ENCODE peak calls at places on chromosomes 13 and 19, in nine cellular contexts. K is aorta, L is mesendoderm, J is tibial nerve, Z is AG04450, U is thoracic aorta, G is fibroblast of lung, M is lower lobe of right lung, Y is cardiac muscle cell. R is an unnamed sample. For H3K27me3, the result is how much of the 10 kb centered on the place peaks cover.

GRCh38 chr13:44429311-44429710 is 55.7 kb downstream of the SERP2 start:
- DNase-seq in J (no peak), M (no peak), K (no peak), G (no peak), Z (no peak), U (no peak), Y (no peak), L (no peak), R (no peak)

GRCh38 chr13:29954082-29955043 is 103.9 kb upstream of the UBL3 start:
- DNase-seq in J (no peak), K (no peak), G (no peak), U (no peak), M (peak), Z (no peak), Y (no peak), L (no peak), R (no peak)

GRCh38 chr13:76683854-76684253 is 202.4 kb downstream of the KCTD12 start:
- DNase-seq in U (no peak), K (no peak), M (no peak), J (no peak), L (no peak), G (no peak), Y (no peak), Z (no peak), R (no peak)

GRCh38 chr13:40539954-40540706 is 126.3 kb downstream of the FOXO1 start:
- DNase-seq in J (no peak), Y (no peak), G (peak), K (no peak), U (no peak), M (no peak), L (peak), Z (peak), R (no peak)

GRCh38 chr19:44092108-44092507 is 2.1 kb upstream of the ZNF224 start:
- DNase-seq in L (no peak), Y (no peak), U (no peak), M (no peak), J (no peak), G (no peak), Z (no peak), K (no peak), R (no peak)

GRCh38 chr13:99290890-99291289 is 16.3 kb downstream of the GPR183 start:
- DNase-seq in U (no peak), G (no peak), M (no peak), Y (no peak), J (no peak), K (no peak), Z (no peak), L (no peak), R (no peak)

GRCh38 chr19:1668339-1669123 is 16.1 kb upstream of the TCF3 start:
- DNase-seq in J (no peak), U (no peak), Z (no peak), K (no peak), Y (peak), M (peak), L (no peak), G (no peak), R (no peak)

GRCh38 chr19:48895226-48895625 is 3.3 kb downstream of the TULP2 start:
- DNase-seq in U (no peak), Z (no peak), M (no peak), J (no peak), G (no peak), K (no peak), L (no peak), Y (no peak), R (no peak)

GRCh38 chr13:113141591-113141950 is 16.9 kb upstream of the PROZ start:
- DNase-seq in M (peak), G (no peak), Z (no peak), Y (no peak), K (no peak), J (no peak), L (no peak), U (no peak), R (no peak)

GRCh38 chr19:18915639-18916038 is 3.5 kb downstream of the COPE start:
- DNase-seq in K (no peak), U (no peak), M (no peak), Y (peak), G (peak), L (peak), J (no peak), Z (no peak), R (no peak)

GRCh38 chr13:72970956-72971355 is 87.8 kb upstream of the KLF5 start:
- DNase-seq in K (no peak), G (peak), J (no peak), M (no peak), U (no peak), Y (no peak), Z (peak), L (peak), R (no peak)

GRCh38 chr13:49454388-49455015 is 10.4 kb downstream of the SETDB2 start:
- DNase-seq in L (no peak), Z (peak), U (no peak), G (peak), J (no peak), Y (no peak), M (no peak), K (no peak), R (no peak)

GRCh38 chr19:1790054-1790762 is 21.9 kb downstream of the ATP8B3 start:
- DNase-seq in Y (no peak), J (no peak), U (no peak), Z (no peak), M (no peak), K (no peak), L (no peak), G (no peak), R (no peak)

GRCh38 chr19:14053032-14053431 is 8.8 kb downstream of the PALM3 start:
- DNase-seq in U (no peak), G (no peak), K (no peak), Z (no peak), M (no peak), Y (no peak), J (no peak), L (no peak), R (no peak)

GRCh38 chr19:13727798-13728197 is 36.5 kb upstream of the MRI1 start:
- DNase-seq in Y (no peak), L (no peak), G (peak), K (no peak), Z (no peak), J (peak), U (peak), M (no peak), R (no peak)

GRCh38 chr19:42412661-42413076 is 14.5 kb downstream of the LIPE start:
- DNase-seq in K (peak), U (no peak), Z (no peak), M (no peak), G (no peak), J (no peak), L (no peak), Y (no peak), R (no peak)

GRCh38 chr19:33325920-33326319 is 23.6 kb upstream of the CEBPA start:
- DNase-seq in U (no peak), K (no peak), L (no peak), G (peak), M (no peak), Z (no peak), J (peak), Y (no peak), R (no peak)

GRCh38 chr19:58279925-58280316 is 1.2 kb downstream of the ZNF8 start:
- DNase-seq in M (no peak), J (no peak), L (peak), Z (no peak), G (no peak), K (no peak), Y (no peak), U (no peak), R (no peak)

GRCh38 chr13:42355118-42355840 is 83.3 kb downstream of the AKAP11 start:
- DNase-seq in U (no peak), L (peak), G (peak), K (no peak), J (no peak), Z (no peak), Y (peak), M (no peak), R (no peak)

GRCh38 chr13:95457294-95457693 is 95.2 kb upstream of the CLDN10 start:
- DNase-seq in J (no peak), G (no peak), K (no peak), L (no peak), Z (no peak), U (no peak), M (no peak), Y (no peak), R (no peak)

GRCh38 chr13:93624371-93624777 is 397.8 kb downstream of the GPC6 start:
- DNase-seq in K (no peak), L (no peak), Y (no peak), J (no peak), G (peak), U (no peak), M (no peak), Z (no peak), R (no peak)

GRCh38 chr13:52454459-52454824 is 836 bp upstream of the CKAP2 start:
- DNase-seq in K (no peak), Y (peak), M (no peak), Z (no peak), L (peak), U (no peak), J (no peak), G (peak), R (no peak)

GRCh38 chr19:28422046-28422445 is 790.9 kb downstream of the UQCRFS1 start:
- DNase-seq in U (no peak), J (no peak), K (no peak), Y (no peak), G (no peak), L (no peak), Z (no peak), M (no peak), R (no peak)

GRCh38 chr19:28420731-28421550 is 792.0 kb downstream of the UQCRFS1 start:
- DNase-seq in Z (no peak), Y (no peak), L (no peak), G (peak), U (no peak), J (no peak), M (no peak), K (no peak), R (no peak)

GRCh38 chr19:28424662-28425430 is 788.1 kb downstream of the UQCRFS1 start:
- DNase-seq in U (no peak), G (peak), Y (no peak), M (no peak), K (no peak), L (peak), Z (no peak), J (no peak), R (no peak)

GRCh38 chr19:28424041-28424440 is 788.9 kb downstream of the UQCRFS1 start:
- DNase-seq in J (no peak), M (no peak), L (peak), Y (no peak), Z (no peak), G (peak), K (no peak), U (no peak), R (no peak)

GRCh38 chr19:28422791-28423650 is 789.9 kb downstream of the UQCRFS1 start:
- DNase-seq in M (no peak), J (no peak), U (no peak), G (no peak), L (peak), Z (no peak), Y (no peak), K (no peak), R (no peak)
- H3K27me3 ChIP-seq in M (under half), J (under half), U (under half), G (under half), L (under half), Z (under half), Y (under half), K (under half), R (under half)

DNA sequence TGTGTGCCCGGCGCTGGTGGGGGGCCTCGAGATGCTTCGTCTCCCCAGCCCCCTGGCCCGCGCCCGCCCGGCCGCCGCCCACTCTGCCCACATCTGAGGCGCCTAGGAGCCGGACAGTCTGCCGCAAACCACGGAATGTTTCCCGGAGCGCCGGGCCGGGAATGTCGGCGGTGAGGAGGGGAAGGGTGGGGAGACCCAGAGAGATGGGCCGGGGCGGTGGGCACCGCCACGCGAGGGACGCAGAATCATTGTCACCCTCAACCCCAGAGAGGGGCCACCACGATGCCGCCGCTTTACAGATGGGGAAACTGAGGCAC is 46.1 kb upstream of the NFIC start:
- DNase-seq in M (no peak), K (no peak), J (no peak), L (no peak), Y (no peak), G (peak), U (no peak), Z (no peak), R (no peak)
- H3K27me3 ChIP-seq in M (under half), K (under half), J (under half), L (under half), Y (under half), G (under half), U (under half), Z (under half), R (under half)

GRCh38 chr13:45850020-45850613 is 1.4 kb downstream of the SIAH3 start:
- DNase-seq in Z (no peak), G (no peak), Y (peak), K (no peak), J (no peak), U (no peak), L (peak), M (no peak), R (no peak)
- H3K27me3 ChIP-seq in Z (under half), G (under half), Y (under half), K (under half), J (under half), U (under half), L (under half), M (under half), R (under half)

GRCh38 chr19:46487802-46488445 is 7.7 kb downstream of the PNMA8B start:
- DNase-seq in Y (peak), Z (no peak), G (peak), L (peak), M (peak), U (no peak), K (peak), J (peak), R (peak)
- H3K27me3 ChIP-seq in Y (under half), Z (under half), G (under half), L (under half), M (half or more), U (under half), K (under half), J (under half), R (half or more)

DNA sequence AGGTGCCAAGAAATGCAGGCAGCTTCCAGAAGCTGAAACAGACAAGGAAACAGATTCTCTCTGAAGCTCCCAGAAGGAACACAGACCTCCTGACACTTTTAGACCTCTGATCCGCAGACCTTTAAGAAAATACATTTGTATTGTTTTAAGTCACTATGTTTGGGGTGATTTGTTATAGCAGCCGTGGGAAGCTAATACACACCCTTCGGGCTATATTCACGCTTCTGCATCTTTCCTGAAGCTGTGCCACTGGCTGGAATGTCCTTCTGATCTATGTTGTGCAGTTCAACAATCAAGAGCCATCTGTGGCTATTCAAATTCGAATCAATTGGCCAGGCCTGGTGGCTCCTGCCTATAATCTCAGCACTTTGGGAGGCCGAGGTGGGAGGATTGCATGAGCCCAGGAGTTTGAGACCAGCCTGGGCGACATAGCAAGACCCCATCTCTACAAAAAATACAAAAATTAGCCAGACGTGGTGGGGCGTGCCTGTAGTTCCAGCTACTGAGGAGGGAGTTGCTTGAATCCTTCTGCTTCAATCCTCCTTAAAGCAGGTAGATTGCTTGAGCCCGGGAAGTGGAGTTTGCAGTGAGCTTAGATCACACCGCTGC is 5.8 kb upstream of the DHX34 start:
- DNase-seq in K (no peak), G (no peak), M (no peak), Y (no peak), L (no peak), U (no peak), Z (no peak), J (no peak), R (no peak)
- H3K27me3 ChIP-seq in K (under half), G (under half), M (under half), Y (under half), L (under half), U (under half), Z (under half), J (under half), R (under half)

DNA sequence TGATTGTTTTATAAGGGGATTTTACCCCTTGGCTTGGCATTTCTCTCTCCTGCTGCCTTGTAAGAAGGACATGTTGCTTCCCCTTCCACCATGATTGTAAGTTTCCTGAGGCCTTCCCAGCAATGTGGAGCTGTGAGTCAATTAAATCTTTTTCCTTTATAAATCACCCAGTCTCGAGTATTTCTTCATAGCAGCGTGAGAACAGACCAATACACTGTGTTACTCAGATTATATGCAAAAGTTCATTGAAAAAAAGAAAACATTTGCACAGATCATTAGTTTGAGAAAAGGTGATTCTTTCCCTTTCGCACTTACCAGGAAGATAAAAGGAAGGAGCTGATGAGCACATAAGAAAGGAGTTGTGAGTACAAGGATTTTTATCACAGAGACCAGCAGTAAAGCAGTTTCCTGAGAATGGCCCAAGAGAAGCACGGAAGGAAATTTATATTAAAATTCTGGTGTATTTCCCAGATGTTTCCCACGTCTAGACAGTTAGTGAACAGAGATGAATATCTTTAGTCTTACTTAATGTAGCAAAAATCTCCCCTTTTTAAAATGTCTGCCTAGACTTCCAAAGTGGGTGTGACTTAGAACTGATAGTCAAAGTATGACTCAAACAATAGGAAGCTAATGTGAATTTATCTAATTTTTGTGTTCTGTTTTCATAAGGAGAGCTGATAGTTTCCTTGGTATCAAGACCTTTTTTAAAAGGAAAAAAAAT is 431.8 kb upstream of the SGCG start:
- DNase-seq in Y (no peak), J (no peak), Z (no peak), L (no peak), U (no peak), K (no peak), G (peak), M (no peak), R (no peak)
- H3K27me3 ChIP-seq in Y (under half), J (under half), Z (under half), L (under half), U (under half), K (under half), G (under half), M (under half), R (under half)

GRCh38 chr19:35846038-35846668 is 6.2 kb downstream of the NPHS1 start:
- DNase-seq in L (peak), Y (no peak), M (no peak), G (no peak), J (no peak), Z (no peak), U (no peak), K (no peak), R (no peak)

GRCh38 chr19:35842666-35843272 is 9.5 kb downstream of the NPHS1 start:
- DNase-seq in K (no peak), U (no peak), M (no peak), J (no peak), G (no peak), Y (no peak), Z (no peak), L (no peak), R (no peak)

GRCh38 chr19:35845215-35846037 is 6.9 kb downstream of the NPHS1 start:
- DNase-seq in K (no peak), U (no peak), J (no peak), G (no peak), L (peak), M (no peak), Z (no peak), Y (peak), R (no peak)

GRCh38 chr19:35843676-35844481 is 8.4 kb downstream of the NPHS1 start:
- DNase-seq in L (peak), M (no peak), U (no peak), K (no peak), G (no peak), Y (peak), Z (no peak), J (no peak), R (no peak)

DNA sequence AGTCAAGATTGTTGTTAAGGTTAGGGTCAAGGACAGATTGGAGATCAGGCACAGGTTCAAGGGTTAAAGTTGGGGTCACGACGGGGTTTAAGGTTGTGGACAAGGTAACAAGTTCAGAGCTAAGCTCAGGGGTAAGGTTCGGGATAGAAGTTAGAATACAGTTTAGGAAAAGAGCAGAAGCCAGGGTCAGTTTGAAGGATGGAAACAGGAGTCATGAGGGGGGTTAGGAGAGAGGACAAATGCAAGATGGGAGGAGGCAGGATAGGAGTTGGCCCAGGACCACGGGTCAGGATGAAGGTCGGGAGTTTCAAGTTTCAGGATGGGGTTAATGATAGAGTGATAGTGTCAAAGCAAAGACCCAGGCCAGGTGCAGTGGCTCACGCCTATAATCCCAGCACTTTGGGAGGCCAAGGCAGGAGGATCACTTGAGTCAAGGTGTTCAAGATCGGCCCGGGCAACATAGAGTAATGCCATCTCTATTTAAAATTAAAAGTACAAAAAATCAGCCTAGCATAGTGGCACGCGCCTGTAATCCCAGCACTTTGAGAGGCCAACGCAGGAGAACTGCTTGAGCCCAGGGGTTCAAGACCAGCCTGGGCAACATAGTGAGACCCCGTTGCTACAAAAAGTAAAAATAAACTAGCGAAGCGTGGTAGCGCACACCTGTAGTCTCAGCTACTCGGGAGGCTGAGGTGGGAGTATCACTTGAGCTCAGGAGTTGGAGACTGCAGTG is 7.7 kb downstream of the NPHS1 start:
- DNase-seq in M (no peak), G (no peak), K (no peak), Y (no peak), U (no peak), J (no peak), Z (no peak), L (no peak), R (no peak)
- H3K27me3 ChIP-seq in M (half or more), G (under half), K (under half), Y (half or more), U (under half), J (under half), Z (half or more), L (under half), R (half or more)

DNA sequence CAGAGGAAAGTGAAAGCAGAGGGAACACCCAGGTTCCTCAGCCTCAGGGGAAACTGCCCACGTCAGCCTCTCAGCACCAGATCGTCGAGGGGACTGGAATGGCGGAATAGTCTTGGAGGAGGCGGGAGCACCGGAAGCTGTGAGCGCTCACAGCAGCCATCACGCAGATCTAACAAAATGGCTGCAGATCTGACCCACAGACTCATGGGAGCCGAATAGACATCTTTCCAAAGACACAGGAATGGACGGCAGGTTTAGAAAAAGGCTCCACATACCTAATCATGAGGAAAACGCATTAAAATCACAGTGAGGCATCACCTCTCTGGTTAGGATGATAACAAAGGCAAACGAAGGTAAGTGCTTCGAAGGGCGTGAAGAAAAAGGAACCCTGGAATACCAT is 11.8 kb upstream of the LILRA2 start:
- DNase-seq in Z (no peak), U (no peak), L (no peak), K (no peak), Y (no peak), M (no peak), G (no peak), J (no peak), R (peak)
- H3K27me3 ChIP-seq in Z (under half), U (under half), L (under half), K (under half), Y (under half), M (under half), G (under half), J (under half), R (under half)

GRCh38 chr19:53883231-53883661 is 1.2 kb downstream of the PRKCG start:
- DNase-seq in Y (no peak), U (no peak), Z (no peak), G (no peak), M (no peak), J (no peak), K (peak), L (no peak), R (no peak)
- H3K27me3 ChIP-seq in Y (under half), U (under half), Z (under half), G (under half), M (under half), J (under half), K (under half), L (under half), R (under half)